ENCODE peak calls at places on chromosomes 12 and 14, in seven cellular contexts. V is anterior cingulate cortex; N is H54; X is stimulated activated CD8-positive, alpha-beta memory T cell treated with anti-CD3 and anti-CD28 coated beads, Interleukin-4, amount 100 ng/mL, for 1 hour; F is caudate nucleus; I is glutamatergic neuron; J is progenitor cell of endocrine pancreas. R is an unnamed sample.

GRCh38 chr12:54372113-54372806 is 8.0 kb upstream of the GPR84 start:
- DNase-seq in F (no peak), X (no peak), V (no peak), J (no peak), I (no peak), N (no peak), R (no peak)

GRCh38 chr14:104746071-104746545 is 6.8 kb upstream of the SIVA1 start:
- DNase-seq in J (no peak), X (no peak), I (no peak), F (no peak), N (no peak), V (no peak), R (no peak)

GRCh38 chr14:32925439-32925838 is 13.2 kb upstream of the NPAS3 start:
- DNase-seq in V (no peak), X (no peak), F (no peak), J (no peak), N (no peak), I (no peak), R (no peak)

GRCh38 chr14:23327947-23328744 is 6.9 kb downstream of the PABPN1 start:
- DNase-seq in J (peak; percentile 54), V (no peak), F (peak; percentile 65), X (no peak), I (peak; percentile 66), N (peak; percentile 37), R (peak; percentile 79)

GRCh38 chr12:21831671-21832357 is 57.3 kb upstream of the KCNJ8 start:
- DNase-seq in J (no peak), N (no peak), V (no peak), X (no peak), F (no peak), I (no peak), R (no peak)

GRCh38 chr12:100267603-100268281 is 765 bp downstream of the SCYL2 start:
- DNase-seq in X (no peak), F (no peak), I (peak; percentile 58), J (no peak), N (no peak), V (no peak), R (peak; percentile 51)

GRCh38 chr12:116601524-116601923 is 42.3 kb downstream of the MAP1LC3B2 start:
- DNase-seq in J (no peak), V (no peak), X (no peak), N (peak; percentile 55), I (no peak), F (no peak), R (no peak)

GRCh38 chr14:24074625-24075484 is 3.5 kb downstream of the CPNE6 start:
- DNase-seq in V (no peak), F (no peak), N (no peak), I (no peak), J (no peak), X (no peak), R (no peak)

GRCh38 chr12:57164454-57164853 is 17.0 kb upstream of the LRP1-AS start:
- DNase-seq in V (no peak), N (no peak), X (no peak), F (no peak), J (no peak), I (no peak), R (no peak)

GRCh38 chr14:57057803-57058202 is 210.9 kb downstream of the EXOC5 start:
- DNase-seq in N (no peak), J (no peak), F (no peak), X (no peak), I (no peak), V (no peak), R (no peak)

GRCh38 chr12:105334568-105334967 is 4.1 kb downstream of the C12orf75 start:
- DNase-seq in F (no peak), X (no peak), V (no peak), J (no peak), I (no peak), N (no peak), R (no peak)

GRCh38 chr12:1532796-1533195 is 61.6 kb downstream of the FBXL14 start:
- DNase-seq in V (no peak), N (no peak), X (no peak), I (no peak), F (no peak), J (no peak), R (no peak)

GRCh38 chr12:58818546-58818945 is 101.8 kb downstream of the LRIG3 start:
- DNase-seq in N (no peak), I (no peak), V (no peak), F (no peak), X (no peak), J (no peak), R (no peak)

GRCh38 chr12:127619869-127620769 is 646.9 kb upstream of the TMEM132C start:
- DNase-seq in F (no peak), X (no peak), J (no peak), V (no peak), N (no peak), I (no peak), R (no peak)

GRCh38 chr12:124565071-124565491 is 2.3 kb downstream of the NCOR2 start:
- DNase-seq in F (peak; percentile 53), X (no peak), J (peak; percentile 44), V (no peak), N (no peak), I (peak; percentile 75), R (peak; percentile 39)

GRCh38 chr12:51847830-51848727 is at the start of gene FIGNL2:
- DNase-seq in V (no peak), F (no peak), I (peak; percentile 76), J (peak; percentile 52), N (no peak), X (no peak), R (no peak)

GRCh38 chr14:64060648-64061096 is 207.9 kb downstream of the SYNE2 start:
- DNase-seq in I (peak; percentile 41), V (no peak), N (peak; percentile 26), J (no peak), F (no peak), X (no peak), R (no peak)

GRCh38 chr12:78880078-78880477 is 15.5 kb downstream of the SYT1 start:
- DNase-seq in I (no peak), F (no peak), N (no peak), J (no peak), X (no peak), V (no peak), R (no peak)

GRCh38 chr14:95215094-95215493 is 57.8 kb upstream of the DICER1 start:
- DNase-seq in I (no peak), X (no peak), F (no peak), N (no peak), J (no peak), V (no peak), R (no peak)

GRCh38 chr12:34398366-34398705 is 376.0 kb downstream of the ALG10 start:
- DNase-seq in V (no peak), F (no peak), N (no peak), X (no peak), J (peak; percentile 8), I (peak; percentile 1), R (no peak)

GRCh38 chr12:4908694-4909396 is 860 bp upstream of the KCNA1 start:
- DNase-seq in J (peak; percentile 57), N (no peak), V (no peak), X (no peak), I (peak; percentile 73), F (peak; percentile 43), R (peak; percentile 34)

GRCh38 chr12:114189266-114189665 is 216.7 kb downstream of the TBX5 start:
- DNase-seq in J (no peak), X (no peak), N (no peak), I (no peak), F (no peak), V (no peak), R (no peak)

R was measured in hippocampal formation.